ENCODE peak calls at places on chromosomes 12 and 14, in six cellular contexts. F, K, W, C, A and L are unnamed samples.

GRCh38 chr12:49962861-49963765 is 1.4 kb downstream of the AQP5 start:
- DNase-seq in F (peak; percentile 80), K (peak; percentile 77), W (no peak), C (no peak), A (no peak), L (peak; percentile 37)

GRCh38 chr12:71746983-71747611 is 7.6 kb upstream of the RAB21 start:
- DNase-seq in F (peak; percentile 59), K (no peak), W (no peak), C (peak; percentile 21), A (peak; percentile 35), L (peak; percentile 55)

GRCh38 chr12:57173089-57173488 is 25.7 kb upstream of the LRP1-AS start:
- DNase-seq in F (peak; percentile 38), K (no peak), W (no peak), C (no peak), A (no peak), L (no peak)

GRCh38 chr12:30835216-30835615 is 80.5 kb upstream of the CAPRIN2 start:
- DNase-seq in F (no peak), K (no peak), W (no peak), C (no peak), A (no peak), L (no peak)

GRCh38 chr12:6476496-6476895 is 6.0 kb upstream of the VAMP1 start:
- DNase-seq in F (peak; percentile 65), K (no peak), W (no peak), C (no peak), A (no peak), L (peak; percentile 81)

GRCh38 chr14:34301107-34301734 is 160.8 kb downstream of the SPTSSA start:
- DNase-seq in F (peak; percentile 58), K (no peak), W (no peak), C (no peak), A (no peak), L (peak; percentile 41)

GRCh38 chr14:42980419-42980818 is 1373.7 kb downstream of the LRFN5 start:
- DNase-seq in F (peak; percentile 59), K (no peak), W (no peak), C (no peak), A (no peak), L (no peak)

GRCh38 chr14:64875350-64875749 is 4.4 kb downstream of the SPTB start:
- DNase-seq in F (no peak), K (no peak), W (no peak), C (no peak), A (no peak), L (no peak)

GRCh38 chr12:107853479-107853878 is 79.0 kb downstream of the ASCL4 start:
- DNase-seq in F (no peak), K (no peak), W (no peak), C (no peak), A (no peak), L (no peak)

GRCh38 chr14:105999361-106000028 is 473.1 kb downstream of the TMEM121 start:
- DNase-seq in F (peak; percentile 30), K (peak; percentile 63), W (peak; percentile 14), C (no peak), A (peak; percentile 36), L (peak; percentile 36)

GRCh38 chr14:94641632-94641955 is 29.4 kb downstream of the SERPINA3 start:
- DNase-seq in F (no peak), K (no peak), W (no peak), C (no peak), A (no peak), L (no peak)

GRCh38 chr12:112711026-112711425 is 80.5 kb upstream of the RPH3A start:
- DNase-seq in F (no peak), K (no peak), W (no peak), C (no peak), A (no peak), L (no peak)

GRCh38 chr14:59419383-59419782 is 45.8 kb downstream of the GPR135 start:
- DNase-seq in F (no peak), K (no peak), W (no peak), C (no peak), A (no peak), L (no peak)

GRCh38 chr12:19338405-19338804 is 100.9 kb upstream of the AEBP2 start:
- DNase-seq in F (peak; percentile 13), K (no peak), W (no peak), C (no peak), A (no peak), L (peak; percentile 69)

GRCh38 chr14:30223385-30223785 is 295.7 kb upstream of the PRKD1 start:
- DNase-seq in F (peak; percentile 92), K (peak; percentile 21), W (no peak), C (peak; percentile 44), A (no peak), L (peak; percentile 92)

GRCh38 chr14:69658664-69659261 is 47.4 kb downstream of the SUSD6 start:
- DNase-seq in F (peak; percentile 78), K (no peak), W (no peak), C (no peak), A (no peak), L (no peak)

GRCh38 chr14:72500234-72500838 is 393.6 kb downstream of the DPF3 start:
- DNase-seq in F (no peak), K (no peak), W (no peak), C (no peak), A (no peak), L (peak; percentile 51)

GRCh38 chr12:12715459-12716150 is 1.6 kb upstream of the CDKN1B start:
- DNase-seq in F (no peak), K (no peak), W (no peak), C (no peak), A (no peak), L (peak; percentile 68)

GRCh38 chr12:89453579-89453978 is 71.0 kb downstream of the GALNT4 start:
- DNase-seq in F (peak; percentile 40), K (no peak), W (no peak), C (no peak), A (no peak), L (peak; percentile 50)

GRCh38 chr14:105386581-105387529 is 11.5 kb upstream of the TEX22 start:
- DNase-seq in F (no peak), K (no peak), W (no peak), C (no peak), A (no peak), L (no peak)

GRCh38 chr12:13085968-13086686 is 17.3 kb downstream of the GSG1 start:
- DNase-seq in F (no peak), K (no peak), W (no peak), C (no peak), A (no peak), L (peak; percentile 8)

GRCh38 chr14:72604133-72604532 is 289.8 kb downstream of the DPF3 start:
- DNase-seq in F (no peak), K (no peak), W (no peak), C (no peak), A (no peak), L (no peak)

GRCh38 chr14:69346710-69347109 is 51.4 kb downstream of the ERH start:
- DNase-seq in F (peak; percentile 54), K (peak; percentile 57), W (no peak), C (no peak), A (no peak), L (peak; percentile 8)

GRCh38 chr12:19846561-19846960 is 407.3 kb downstream of the AEBP2 start:
- DNase-seq in F (peak; percentile 50), K (no peak), W (no peak), C (no peak), A (no peak), L (peak; percentile 50)

GRCh38 chr12:123453165-123453564 is 4.8 kb upstream of the SNRNP35 start:
- DNase-seq in F (no peak), K (no peak), W (no peak), C (no peak), A (no peak), L (no peak)

GRCh38 chr14:65164068-65164824 is 61.9 kb upstream of the MAX start:
- DNase-seq in F (peak; percentile 54), K (no peak), W (no peak), C (no peak), A (no peak), L (peak; percentile 40)

GRCh38 chr12:48779869-48780268 is 9.0 kb downstream of the ADCY6 start:
- DNase-seq in F (peak; percentile 41), K (peak; percentile 70), W (no peak), C (peak; percentile 69), A (no peak), L (peak; percentile 78)

GRCh38 chr14:72549026-72549425 is 344.9 kb downstream of the DPF3 start:
- DNase-seq in F (peak; percentile 57), K (no peak), W (no peak), C (no peak), A (no peak), L (peak; percentile 86)

GRCh38 chr12:104370989-104371870 is 67.7 kb downstream of the EID3 start:
- DNase-seq in F (peak; percentile 81), K (no peak), W (no peak), C (no peak), A (no peak), L (peak; percentile 84)

GRCh38 chr14:57875985-57876384 is 10.1 kb upstream of the SLC35F4 start:
- DNase-seq in F (no peak), K (no peak), W (no peak), C (no peak), A (no peak), L (no peak)

GRCh38 chr14:100079606-100080005 is 14.4 kb downstream of the EVL start:
- DNase-seq in F (no peak), K (no peak), W (no peak), C (no peak), A (no peak), L (no peak)

GRCh38 chr14:61346221-61346620 is 24.8 kb downstream of the PRKCH start:
- DNase-seq in F (no peak), K (no peak), W (no peak), C (no peak), A (no peak), L (no peak)

GRCh38 chr12:117857632-117858274 is 111.0 kb downstream of the KSR2 start:
- DNase-seq in F (peak; percentile 57), K (no peak), W (no peak), C (no peak), A (peak; percentile 18), L (peak; percentile 38)

GRCh38 chr12:28026701-28027100 is 54.2 kb upstream of the PTHLH start:
- DNase-seq in F (peak; percentile 90), K (no peak), W (no peak), C (no peak), A (no peak), L (peak; percentile 93)

GRCh38 chr14:69553221-69553620 is 21.4 kb downstream of the CCDC177 start:
- DNase-seq in F (peak; percentile 24), K (no peak), W (no peak), C (no peak), A (no peak), L (peak; percentile 26)

GRCh38 chr12:99984271-99985128 is at the start of gene ANKS1B:
- DNase-seq in F (peak; percentile 67), K (peak; percentile 45), W (no peak), C (peak; percentile 55), A (no peak), L (peak; percentile 24)

GRCh38 chr14:100159107-100159864 is at the start of gene DEGS2:
- DNase-seq in F (no peak), K (no peak), W (no peak), C (no peak), A (no peak), L (no peak)

GRCh38 chr14:38583471-38583870 is 327.6 kb upstream of the CLEC14A start:
- DNase-seq in F (no peak), K (no peak), W (no peak), C (no peak), A (no peak), L (no peak)

GRCh38 chr12:56315256-56315625 is 547 bp downstream of the CNPY2 start:
- DNase-seq in F (no peak), K (no peak), W (no peak), C (no peak), A (no peak), L (peak; percentile 12)